ENCODE peak calls at places on chromosomes 4 and X, in seven cellular contexts. B is fibroblast of mammary gland, G is uterus, V is gastrocnemius medialis, C is GM12865, Z is brain microvascular endothelial cell, E is HepG2. Q is an unnamed sample.

GRCh38 chr4:69471639-69472038 is 24.1 kb downstream of the UGT2B4 start:
- DNase-seq in B (no peak), G (no peak), V (no peak), C (no peak), Z (no peak), E (no peak), Q (no peak)

GRCh38 chrX:18935893-18936292 is 48.0 kb downstream of the PHKA2 start:
- DNase-seq in B (no peak), G (no peak), V (no peak), C (no peak), Z (no peak), E (no peak), Q (no peak)

GRCh38 chr4:77761595-77761994 is 57.6 kb downstream of the CNOT6L start:
- DNase-seq in B (no peak), G (no peak), V (no peak), C (no peak), Z (no peak), E (no peak), Q (no peak)

GRCh38 chr4:69760455-69760854 is at the start of gene SULT1B1:
- DNase-seq in B (peak; percentile 85), G (no peak), V (no peak), C (peak; percentile 15), Z (peak; percentile 47), E (no peak), Q (peak; percentile 55)

GRCh38 chr4:25484243-25484721 is 107.2 kb downstream of the ANAPC4 start:
- DNase-seq in B (no peak), G (no peak), V (no peak), C (no peak), Z (no peak), E (no peak), Q (peak; percentile 78)

GRCh38 chr4:26692014-26692726 is 108.3 kb downstream of the TBC1D19 start:
- DNase-seq in B (no peak), G (no peak), V (no peak), C (no peak), Z (no peak), E (no peak), Q (no peak)

GRCh38 chrX:66012094-66012534 is 27.8 kb downstream of the VSIG4 start:
- DNase-seq in B (no peak), G (no peak), V (no peak), C (peak; percentile 79), Z (no peak), E (no peak), Q (no peak)

GRCh38 chr4:181106410-181106809 is 1136.8 kb upstream of the TENM3 start:
- DNase-seq in B (no peak), G (no peak), V (no peak), C (no peak), Z (no peak), E (no peak), Q (no peak)

GRCh38 chrX:27751976-27752375 is 55.8 kb upstream of the MAGEB10 start:
- DNase-seq in B (no peak), G (no peak), V (no peak), C (no peak), Z (peak; percentile 14), E (no peak), Q (no peak)

GRCh38 chr4:16029329-16029728 is 54.5 kb downstream of the PROM1 start:
- DNase-seq in B (peak; percentile 80), G (no peak), V (no peak), C (no peak), Z (peak; percentile 81), E (peak; percentile 37), Q (peak; percentile 78)

GRCh38 chr4:77095101-77095826 is 19.5 kb upstream of the CCNI start:
- DNase-seq in B (peak; percentile 49), G (peak; percentile 80), V (peak; percentile 72), C (peak; percentile 81), Z (peak; percentile 72), E (peak; percentile 49), Q (no peak)

GRCh38 chrX:112814496-112814895 is 26.1 kb downstream of the AMOT start:
- DNase-seq in B (no peak), G (no peak), V (no peak), C (no peak), Z (no peak), E (no peak), Q (no peak)

GRCh38 chr4:146520894-146521542 is 722 bp downstream of the SLC10A7 start:
- DNase-seq in B (peak; percentile 63), G (no peak), V (no peak), C (peak; percentile 75), Z (peak; percentile 57), E (peak; percentile 71), Q (peak; percentile 76)

GRCh38 chrX:2689773-2690666 is 1.1 kb upstream of the CD99 start:
- DNase-seq in B (no peak), G (no peak), V (no peak), C (no peak), Z (no peak), E (peak; percentile 78), Q (no peak)

GRCh38 chr4:1377606-1378261 is 28.5 kb downstream of the NKX1-1 start:
- DNase-seq in B (no peak), G (no peak), V (no peak), C (no peak), Z (no peak), E (no peak), Q (no peak)

GRCh38 chr4:74504212-74504611 is 59.3 kb downstream of the AREG start:
- DNase-seq in B (peak; percentile 74), G (no peak), V (no peak), C (no peak), Z (peak; percentile 63), E (no peak), Q (peak; percentile 57)

GRCh38 chr4:86934772-86935498 is at the start of gene AFF1:
- DNase-seq in B (peak; percentile 84), G (peak; percentile 92), V (peak; percentile 96), C (peak; percentile 98), Z (peak; percentile 71), E (peak; percentile 86), Q (peak; percentile 65)

GRCh38 chr4:86934147-86934771 is 552 bp upstream of the AFF1 start:
- DNase-seq in B (no peak), G (no peak), V (no peak), C (peak; percentile 26), Z (no peak), E (no peak), Q (no peak)

GRCh38 chr4:86939123-86939522 is 4.3 kb downstream of the AFF1 start:
- DNase-seq in B (peak; percentile 26), G (no peak), V (no peak), C (peak; percentile 48), Z (no peak), E (no peak), Q (no peak)

GRCh38 chr4:86935499-86935832 is 655 bp downstream of the AFF1 start:
- DNase-seq in B (no peak), G (peak; percentile 57), V (peak; percentile 53), C (no peak), Z (no peak), E (no peak), Q (no peak)

DNA sequence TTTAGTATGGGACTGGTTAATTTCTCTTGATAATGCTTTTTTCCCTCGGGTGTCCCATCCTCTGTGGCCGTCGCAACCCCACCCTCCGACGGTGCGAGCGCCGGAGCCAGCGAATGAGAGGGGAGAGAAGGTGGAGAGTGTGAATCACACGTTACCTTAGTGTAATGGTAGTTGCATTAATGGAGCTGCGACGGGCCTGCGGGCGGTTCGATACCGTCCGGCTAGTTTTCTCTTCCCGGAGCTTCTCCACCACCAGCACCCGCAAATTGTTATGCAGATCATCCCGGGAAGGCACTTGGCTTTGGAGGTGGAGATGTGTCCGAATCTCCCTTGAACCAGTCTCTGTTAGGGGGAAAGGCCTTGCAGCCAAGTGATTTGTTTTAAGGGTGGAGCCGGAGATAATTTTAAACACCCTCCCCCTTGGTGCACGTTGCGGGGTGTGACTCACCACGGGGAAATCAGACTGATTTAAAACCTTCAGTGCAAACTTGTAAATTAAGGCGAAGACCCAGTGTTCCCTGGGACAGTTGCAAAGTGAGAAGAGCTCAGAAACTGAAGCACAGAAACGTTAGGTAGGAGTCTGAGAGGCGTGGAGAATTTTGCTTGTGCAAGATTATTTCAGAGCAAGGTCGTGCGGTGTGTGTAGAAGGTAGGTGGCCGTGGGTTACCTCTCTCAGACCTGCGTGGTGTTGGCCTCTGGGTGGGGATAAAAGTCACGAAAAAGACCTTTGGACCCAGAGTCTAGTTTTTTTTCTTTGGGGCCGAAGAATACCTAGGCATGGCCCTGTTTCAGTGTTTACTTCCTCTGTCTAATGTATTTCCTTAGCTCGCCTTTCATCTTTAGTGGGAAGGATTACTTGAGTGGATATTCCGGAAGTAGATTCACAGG is 1.3 kb downstream of the AFF1 start:
- DNase-seq in B (peak; percentile 70), G (peak; percentile 87), V (peak; percentile 77), C (peak; percentile 87), Z (peak; percentile 31), E (peak; percentile 62), Q (peak; percentile 67)
- TF ChIP-seq CTCF in B (no peak), G (no peak), V (no peak), C (no peak), Z (no peak), E (peak; percentile 13), Q (no peak)

DNA sequence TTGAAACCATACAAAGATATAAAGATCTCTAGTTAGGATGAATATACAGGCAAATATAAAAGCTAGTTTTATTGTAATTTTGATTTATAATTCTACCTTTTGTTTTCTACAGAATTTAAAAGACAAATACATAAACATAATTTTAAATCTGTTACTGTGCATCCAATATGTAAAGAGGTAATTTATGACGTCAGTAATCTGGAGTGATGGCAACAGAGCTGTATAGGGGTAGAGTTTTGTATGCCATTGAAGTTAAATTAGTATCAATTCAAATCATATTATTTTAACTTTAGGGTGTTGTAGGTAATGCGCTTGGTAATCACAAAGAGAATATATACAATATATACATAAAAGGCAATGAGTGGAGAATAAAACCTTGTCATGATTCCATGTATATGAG is 183.7 kb upstream of the ARHGAP24 start:
- DNase-seq in B (no peak), G (no peak), V (no peak), C (no peak), Z (no peak), E (no peak), Q (no peak)
- TF ChIP-seq CTCF in B (no peak), G (no peak), V (no peak), C (no peak), Z (no peak), E (no peak), Q (no peak)

GRCh38 chr4:115234405-115235093 is 121.1 kb upstream of the NDST4 start:
- DNase-seq in B (peak; percentile 4), G (no peak), V (no peak), C (peak; percentile 58), Z (no peak), E (peak; percentile 5), Q (no peak)
- TF ChIP-seq CTCF in B (peak; percentile 15), G (no peak), V (no peak), C (peak; percentile 26), Z (peak; percentile 26), E (peak; percentile 34), Q (peak; percentile 16)

DNA sequence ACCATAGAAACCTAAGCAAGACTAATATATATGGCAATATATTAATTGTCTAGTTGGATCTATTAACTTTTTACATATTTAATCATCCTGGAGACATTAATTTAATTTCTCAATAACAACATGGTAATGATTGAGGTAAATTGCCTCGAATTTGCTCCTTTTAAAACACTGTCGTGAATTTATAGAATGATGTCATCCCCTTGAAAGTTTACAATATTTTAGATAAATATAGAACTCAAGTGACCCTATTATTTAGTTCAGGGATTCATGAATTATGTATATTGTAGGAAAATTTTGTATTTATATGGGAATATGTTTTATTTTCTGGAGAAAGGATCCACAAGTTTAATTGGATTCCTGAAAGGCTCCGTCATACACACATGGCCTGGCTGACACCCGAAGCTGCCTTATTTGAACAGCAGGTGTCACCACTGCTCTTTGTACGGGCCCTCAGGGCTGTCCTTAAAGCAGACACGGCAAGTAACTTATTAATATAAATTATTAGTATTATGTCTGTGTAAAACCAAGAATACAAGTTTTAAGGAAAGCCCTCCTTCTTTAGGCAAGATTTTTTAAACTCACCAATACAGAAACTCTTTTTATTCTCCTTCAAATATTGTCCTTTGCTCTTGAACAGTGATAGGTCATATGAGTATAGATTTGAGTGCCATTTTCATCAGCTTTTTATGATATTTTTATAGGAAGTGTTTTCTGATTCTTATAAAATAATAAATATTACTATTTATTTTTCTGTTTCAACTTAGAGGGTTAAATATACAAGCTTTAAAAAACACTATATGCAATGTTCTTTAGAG is 1.9 kb upstream of the PLRG1 start:
- DNase-seq in B (peak; percentile 85), G (peak; percentile 78), V (peak; percentile 66), C (peak; percentile 86), Z (peak; percentile 83), E (peak; percentile 74), Q (peak; percentile 62)
- TF ChIP-seq CTCF in B (peak; percentile 82), G (peak; percentile 72), V (peak; percentile 58), C (peak; percentile 76), Z (peak; percentile 88), E (peak; percentile 84), Q (peak; percentile 83)

Q was measured in astrocyte.